ENCODE peak calls at places on chromosomes 13 and 19, in five cellular contexts. J is effector memory CD4-positive, alpha-beta T cell; X is CD4-positive, alpha-beta T cell; M is GM23248; K is keratinocyte. C is an unnamed sample.

GRCh38 chr13:86757236-86757978 is 913.8 kb upstream of the SLITRK5 start:
- DNase-seq in X (no peak), K (no peak), M (no peak), J (peak; percentile 23), C (no peak)

GRCh38 chr13:74061939-74062595 is 72.1 kb downstream of the KLF12 start:
- DNase-seq in K (no peak), J (no peak), M (peak; percentile 59), X (no peak), C (no peak)

GRCh38 chr19:47019431-47020041 is at the start of gene NPAS1:
- DNase-seq in J (no peak), K (no peak), X (no peak), M (peak; percentile 60), C (peak; percentile 62)

GRCh38 chr13:45784755-45785675 is 66.5 kb downstream of the SIAH3 start:
- DNase-seq in J (no peak), K (no peak), M (no peak), X (no peak), C (no peak)

GRCh38 chr19:57269515-57270250 is 10.6 kb upstream of the ZNF460 start:
- DNase-seq in X (no peak), J (no peak), K (no peak), M (peak; percentile 93), C (no peak)

GRCh38 chr13:52703482-52703881 is 36.1 kb downstream of the CNMD start:
- DNase-seq in K (no peak), J (no peak), M (no peak), X (no peak), C (no peak)

GRCh38 chr13:74696148-74696922 is 562.1 kb upstream of the KLF12 start:
- DNase-seq in J (no peak), M (no peak), X (no peak), K (no peak), C (no peak)

GRCh38 chr13:96816874-96817273 is 177.4 kb downstream of the OXGR1 start:
- DNase-seq in K (no peak), X (no peak), J (no peak), M (no peak), C (no peak)

GRCh38 chr19:1725100-1726064 is 27.9 kb upstream of the ONECUT3 start:
- DNase-seq in K (no peak), M (peak; percentile 70), J (no peak), X (peak; percentile 12), C (peak; percentile 87)

GRCh38 chr19:6017576-6017975 is 39.6 kb upstream of the RANBP3 start:
- DNase-seq in M (no peak), X (no peak), K (no peak), J (no peak), C (no peak)

GRCh38 chr13:99980201-99981114 is 1.1 kb upstream of the ZIC2 start:
- DNase-seq in J (peak; percentile 25), K (no peak), X (no peak), M (peak; percentile 86), C (peak; percentile 68)

GRCh38 chr13:84917252-84917878 is 881.9 kb downstream of the SLITRK6 start:
- DNase-seq in K (no peak), J (no peak), M (peak; percentile 18), X (no peak), C (no peak)

GRCh38 chr13:24891476-24892108 is 127.6 kb downstream of the RNF17 start:
- DNase-seq in K (no peak), J (no peak), M (no peak), X (no peak), C (no peak)

GRCh38 chr13:40664100-40665060 is 2.1 kb downstream of the FOXO1 start:
- DNase-seq in X (peak; percentile 60), M (peak; percentile 53), J (peak; percentile 57), K (no peak), C (peak; percentile 86)

GRCh38 chr19:48274173-48274572 is 4.3 kb downstream of the ZNF114 start:
- DNase-seq in J (no peak), M (peak; percentile 45), K (no peak), X (no peak), C (no peak)

GRCh38 chr19:51339687-51340656 is 2.0 kb downstream of the VSIG10L start:
- DNase-seq in J (peak; percentile 94), X (peak; percentile 75), M (peak; percentile 99), K (peak; percentile 87), C (peak; percentile 96)

GRCh38 chr13:105969761-105970160 is 565.7 kb downstream of the EFNB2 start:
- DNase-seq in M (no peak), J (no peak), X (no peak), K (no peak), C (no peak)

GRCh38 chr13:20711301-20712044 is 8.0 kb downstream of the IL17D start:
- DNase-seq in X (no peak), J (no peak), M (peak; percentile 53), K (no peak), C (no peak)

GRCh38 chr19:2037676-2038255 is 13.3 kb downstream of the MKNK2 start:
- DNase-seq in M (no peak), X (no peak), J (no peak), K (no peak), C (peak; percentile 54)

GRCh38 chr13:98004107-98004506 is 50.6 kb downstream of the IPO5 start:
- DNase-seq in K (no peak), J (no peak), X (no peak), M (no peak), C (no peak)

GRCh38 chr19:38676023-38676877 is 28.8 kb downstream of the ACTN4 start:
- DNase-seq in X (no peak), K (no peak), J (no peak), M (peak; percentile 59), C (no peak)

GRCh38 chr13:94505730-94506129 is 26.2 kb upstream of the DCT start:
- DNase-seq in J (no peak), M (no peak), X (no peak), K (no peak), C (no peak)

GRCh38 chr13:42720116-42720857 is 61.1 kb upstream of the FAM216B start:
- DNase-seq in M (peak; percentile 98), K (peak; percentile 55), X (no peak), J (no peak), C (no peak)

GRCh38 chr13:35818577-35819165 is 312.5 kb downstream of the DCLK1 start:
- DNase-seq in X (no peak), M (peak; percentile 74), J (no peak), K (no peak), C (no peak)

GRCh38 chr13:34990399-34991224 is 48.5 kb downstream of the NBEA start:
- DNase-seq in J (no peak), K (no peak), X (no peak), M (no peak), C (no peak)

GRCh38 chr13:42746846-42747245 is 34.5 kb upstream of the FAM216B start:
- DNase-seq in K (no peak), M (peak; percentile 70), J (no peak), X (no peak), C (no peak)

GRCh38 chr13:42486711-42487198 is 87.2 kb upstream of the TNFSF11 start:
- DNase-seq in X (no peak), M (peak; percentile 69), J (no peak), K (no peak), C (no peak)

GRCh38 chr13:32309812-32310706 is 5.1 kb downstream of the ZAR1L start:
- DNase-seq in K (no peak), X (no peak), M (peak; percentile 73), J (no peak), C (no peak)

GRCh38 chr13:33230178-33230881 is 55.2 kb downstream of the STARD13 start:
- DNase-seq in X (no peak), K (no peak), J (no peak), M (peak; percentile 80), C (no peak)

GRCh38 chr19:15287496-15287895 is 44.8 kb downstream of the BRD4 start:
- DNase-seq in K (no peak), X (no peak), J (no peak), M (no peak), C (no peak)

GRCh38 chr19:18416778-18417249 is 2.4 kb upstream of the SSBP4 start:
- DNase-seq in M (peak; percentile 98), X (peak; percentile 41), K (no peak), J (peak; percentile 70), C (peak; percentile 85)

GRCh38 chr19:18419195-18419698 is at the start of gene SSBP4:
- DNase-seq in K (no peak), X (peak; percentile 57), J (peak; percentile 62), M (peak; percentile 93), C (peak; percentile 74)

GRCh38 chr19:18418725-18419194 is 438 bp upstream of the SSBP4 start:
- DNase-seq in J (peak; percentile 47), K (no peak), X (no peak), M (peak; percentile 79), C (peak; percentile 61)

GRCh38 chr19:18417250-18418033 is 1.8 kb upstream of the SSBP4 start:
- DNase-seq in K (no peak), X (no peak), M (peak; percentile 82), J (no peak), C (no peak)

DNA sequence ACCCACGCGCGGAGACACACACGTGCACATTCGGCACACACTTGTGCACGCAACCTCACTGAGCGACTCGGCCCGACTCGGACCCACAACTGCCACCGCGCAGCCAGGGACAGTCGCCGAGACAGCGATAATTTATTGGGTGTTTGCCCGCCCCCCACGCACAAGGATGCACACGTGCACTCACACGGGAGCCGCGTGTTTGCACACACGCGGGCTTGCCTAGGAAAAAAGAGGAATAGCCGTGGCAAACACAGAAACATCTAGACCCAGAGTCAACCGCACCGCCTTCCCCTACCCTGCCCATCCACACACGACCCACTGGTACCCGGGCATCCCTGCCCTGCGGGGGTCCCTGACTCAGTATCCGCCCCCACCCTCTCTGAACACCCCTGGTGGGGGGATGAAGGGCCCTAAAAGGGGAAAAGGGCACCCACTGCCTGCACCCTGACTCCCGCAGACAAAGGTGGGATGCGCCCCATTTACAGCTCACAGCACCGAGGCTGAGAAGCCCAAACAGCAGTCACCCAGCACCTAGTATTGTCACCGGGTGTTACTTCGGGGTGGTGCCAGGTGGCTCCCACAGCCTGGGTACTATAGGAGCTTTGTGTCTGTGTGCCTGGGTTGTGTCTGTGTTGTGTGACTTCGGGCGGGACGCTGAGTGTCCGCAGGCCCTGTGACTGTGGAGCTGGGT is 1.0 kb upstream of the SSBP4 start:
- DNase-seq in X (no peak), J (no peak), K (no peak), M (no peak), C (peak; percentile 85)
- H3K27ac ChIP-seq in X (peak overlapping the region; percentile 41), J (peak overlapping the region; percentile 73), K (no peak overlapping the region), M (peak overlapping the region; percentile 100), C (peak overlapping the region; percentile 82)

DNA sequence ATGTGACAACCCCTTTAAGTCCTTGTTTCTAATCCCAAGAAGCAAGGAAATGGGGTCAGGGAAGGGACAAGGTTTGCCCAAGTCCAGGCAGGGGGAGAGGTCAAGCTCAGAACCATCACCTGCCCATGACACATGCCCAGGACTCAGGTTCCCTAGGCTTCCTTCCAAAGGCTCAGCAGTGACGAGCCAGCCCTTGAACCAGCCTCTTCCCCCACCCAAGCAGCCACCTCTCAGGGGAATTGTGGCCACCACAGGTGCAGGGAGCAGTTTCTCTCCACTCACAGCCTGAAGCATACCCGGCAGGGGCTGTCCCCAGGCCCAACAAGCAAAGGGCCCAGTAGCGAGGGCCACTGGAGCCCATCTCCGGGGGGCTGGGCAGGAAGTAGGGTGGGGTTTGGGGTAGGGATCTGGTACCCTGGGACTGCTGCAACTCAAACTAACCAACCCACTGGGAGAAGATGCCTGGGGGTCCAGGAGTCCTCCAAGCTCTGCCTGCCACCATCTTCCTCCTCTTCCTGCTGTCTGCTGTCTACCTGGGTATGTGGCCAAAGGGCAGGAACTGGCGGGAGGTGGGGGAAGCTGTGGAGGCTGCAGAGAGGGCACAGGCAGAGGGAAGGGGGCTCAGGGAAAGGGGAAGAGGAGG is at the start of gene CD79A:
- DNase-seq in X (no peak), J (no peak), M (no peak), K (no peak), C (peak; percentile 39)
- H3K27ac ChIP-seq in X (peak within 1 kb of the TSS; percentile 91), J (peak within 1 kb of the TSS; percentile 80), M (no peak within 1 kb of the TSS), K (no peak within 1 kb of the TSS), C (no peak within 1 kb of the TSS)

GRCh38 chr19:496333-496634 is at the start of gene MADCAM1:
- DNase-seq in K (no peak), M (no peak), X (no peak), J (no peak), C (no peak)
- H3K27ac ChIP-seq in K (no peak within 1 kb of the TSS), M (no peak within 1 kb of the TSS), X (no peak within 1 kb of the TSS), J (no peak within 1 kb of the TSS), C (no peak within 1 kb of the TSS)

GRCh38 chr13:23354520-23354919 is 79.0 kb downstream of the SACS start:
- DNase-seq in K (no peak), J (no peak), M (no peak), X (no peak), C (no peak)
- H3K27ac ChIP-seq in K (no peak overlapping the region), J (no peak overlapping the region), M (no peak overlapping the region), X (no peak overlapping the region), C (no peak overlapping the region)